ENCODE peak calls at places on chromosomes 13 and 19, in seven cellular contexts. X is sigmoid colon, F is H1, K is breast epithelium, E is HepG2, D is K562, G is transverse colon. L is an unnamed sample. For H3K9me3, the result is how much of the 10 kb centered on the place peaks cover.

GRCh38 chr13:29436291-29436690 is 159.2 kb downstream of the SLC7A1 start:
- DNase-seq in D (no peak), K (no peak), G (no peak), F (no peak), X (no peak), E (no peak), L (no peak)

GRCh38 chr19:19256072-19256969 is 16.8 kb downstream of the TM6SF2 start:
- DNase-seq in F (no peak), G (no peak), X (no peak), E (peak), K (no peak), D (no peak), L (no peak)

GRCh38 chr13:27533155-27533643 is 82.8 kb upstream of the MTIF3 start:
- DNase-seq in X (peak), F (peak), K (peak), G (peak), D (peak), E (peak), L (peak)

GRCh38 chr13:24692541-24692940 is 12.3 kb downstream of the ATP12A start:
- DNase-seq in F (no peak), D (no peak), G (no peak), K (no peak), X (no peak), E (no peak), L (no peak)

GRCh38 chr19:19866599-19867248 is 1.0 kb downstream of the ZNF253 start:
- DNase-seq in E (peak), D (peak), G (peak), F (peak), K (no peak), X (no peak), L (no peak)

GRCh38 chr13:25136872-25137623 is 35.0 kb downstream of the AMER2 start:
- DNase-seq in X (no peak), F (no peak), G (no peak), D (no peak), E (no peak), K (no peak), L (no peak)

GRCh38 chr13:102877285-102877684 is 31.5 kb downstream of the ERCC5 start:
- DNase-seq in D (no peak), G (no peak), K (no peak), E (peak), F (no peak), X (no peak), L (no peak)

GRCh38 chr19:30540671-30541210 is 168.6 kb downstream of the ZNF536 start:
- DNase-seq in G (no peak), F (no peak), K (no peak), X (no peak), E (no peak), D (no peak), L (no peak)

GRCh38 chr13:101728615-101729014 is 276.1 kb downstream of the ITGBL1 start:
- DNase-seq in E (no peak), X (no peak), G (no peak), D (no peak), K (no peak), F (no peak), L (no peak)

GRCh38 chr13:104318121-104318520 is 1251.9 kb upstream of the SLC10A2 start:
- DNase-seq in K (no peak), X (no peak), F (no peak), D (no peak), G (no peak), E (no peak), L (no peak)

GRCh38 chr13:83232626-83233025 is 649.6 kb downstream of the SLITRK1 start:
- DNase-seq in X (no peak), D (no peak), K (no peak), G (no peak), F (no peak), E (no peak), L (no peak)

GRCh38 chr19:23281663-23282276 is 31.6 kb upstream of the ZNF724 start:
- DNase-seq in K (no peak), F (no peak), E (peak), G (no peak), X (no peak), D (no peak), L (no peak)

GRCh38 chr13:32911506-32911905 is 104.7 kb upstream of the KL start:
- DNase-seq in F (peak), E (peak), X (no peak), G (no peak), K (no peak), D (no peak), L (no peak)

GRCh38 chr13:78786399-78786879 is 127.5 kb upstream of the OBI1 start:
- DNase-seq in K (no peak), F (no peak), E (no peak), X (no peak), D (no peak), G (no peak), L (no peak)

GRCh38 chr13:62356977-62357376 is 941.3 kb upstream of the PCDH20 start:
- DNase-seq in F (no peak), K (no peak), G (no peak), X (no peak), D (no peak), E (no peak), L (no peak)

GRCh38 chr13:110756268-110756667 is 42.8 kb downstream of the ING1 start:
- DNase-seq in E (no peak), D (no peak), X (no peak), K (no peak), G (no peak), F (peak), L (no peak)

GRCh38 chr13:81990652-81991051 is 1649.7 kb upstream of the SPRY2 start:
- DNase-seq in K (no peak), X (no peak), E (no peak), F (no peak), D (no peak), G (no peak), L (no peak)

GRCh38 chr19:11378319-11379189 is 4.1 kb downstream of the SWSAP1 start:
- DNase-seq in E (peak), X (no peak), D (peak), F (no peak), G (peak), K (no peak), L (peak)

GRCh38 chr13:81048026-81048461 is 707.1 kb upstream of the SPRY2 start:
- DNase-seq in G (no peak), K (no peak), D (no peak), F (no peak), E (no peak), X (no peak), L (no peak)

GRCh38 chr19:50912727-50913716 is 1.8 kb upstream of the KLK4 start:
- DNase-seq in F (no peak), D (peak), X (no peak), E (no peak), G (no peak), K (no peak), L (no peak)

GRCh38 chr13:113639661-113640262 is 18.2 kb downstream of the ATP4B start:
- DNase-seq in F (no peak), X (peak), K (peak), E (no peak), G (peak), D (no peak), L (peak)

GRCh38 chr13:78323848-78324247 is 279.5 kb downstream of the POU4F1 start:
- DNase-seq in E (no peak), X (no peak), F (no peak), D (no peak), G (no peak), K (no peak), L (no peak)

GRCh38 chr19:19602713-19603320 is 15.7 kb downstream of the PBX4 start:
- DNase-seq in E (no peak), D (no peak), F (no peak), G (no peak), X (no peak), K (no peak), L (no peak)

GRCh38 chr19:18992696-18993095 is 40.6 kb downstream of the SUGP2 start:
- DNase-seq in E (no peak), D (no peak), X (no peak), F (no peak), K (no peak), G (no peak), L (no peak)

GRCh38 chr13:111911754-111912452 is 155.0 kb upstream of the SOX1 start:
- DNase-seq in E (no peak), G (no peak), F (no peak), D (no peak), X (peak), K (peak), L (no peak)

GRCh38 chr19:2561895-2562294 is 86.0 kb downstream of the GADD45B start:
- DNase-seq in G (no peak), X (no peak), K (no peak), F (no peak), D (no peak), E (no peak), L (no peak)

GRCh38 chr13:60397693-60398437 is 845 bp downstream of the TDRD3 start:
- DNase-seq in X (peak), G (peak), E (peak), D (no peak), F (no peak), K (peak), L (peak)

GRCh38 chr13:40102854-40103253 is 447.4 kb downstream of the COG6 start:
- DNase-seq in E (peak), F (no peak), G (no peak), X (no peak), K (no peak), D (no peak), L (peak)

GRCh38 chr13:20840590-20840989 is 62.0 kb downstream of the XPO4 start:
- DNase-seq in X (no peak), G (no peak), K (no peak), D (no peak), E (no peak), F (no peak), L (no peak)

GRCh38 chr19:7251502-7251901 is 42.7 kb downstream of the INSR start:
- DNase-seq in F (no peak), D (no peak), X (no peak), K (no peak), G (no peak), E (no peak), L (no peak)

DNA sequence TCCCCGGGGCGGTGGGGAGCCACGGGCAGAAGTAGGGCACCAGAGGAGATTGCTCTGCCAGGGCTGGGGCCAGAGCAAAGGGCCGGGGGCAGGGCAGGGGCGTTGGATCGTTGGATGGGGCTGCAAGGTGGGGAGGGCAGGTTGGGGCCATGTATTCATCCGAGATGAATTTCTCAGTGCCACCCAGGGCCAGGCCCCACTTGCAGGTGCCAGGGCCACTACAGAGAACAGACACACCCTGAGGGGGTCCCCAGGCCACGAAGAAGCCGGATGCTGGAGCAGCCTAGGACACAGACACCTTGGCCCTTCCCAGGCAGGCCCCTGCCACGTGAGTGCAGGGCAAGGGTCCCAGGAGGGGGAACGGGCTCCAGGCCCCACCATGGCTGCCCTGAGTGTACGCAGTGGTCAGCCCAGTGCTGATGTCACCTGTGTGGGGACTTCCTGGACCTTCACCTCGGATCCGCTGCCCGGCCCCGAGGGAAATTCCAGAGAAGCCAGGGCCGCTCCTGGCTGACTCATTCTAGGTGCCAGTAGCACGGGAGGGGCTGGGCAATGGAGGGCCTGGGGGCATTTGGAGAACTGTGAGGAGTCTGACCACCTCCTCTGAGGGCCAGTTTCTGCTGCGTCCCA is 9.6 kb upstream of the SBNO2 start:
- DNase-seq in D (no peak), F (no peak), G (peak), E (peak), X (no peak), K (peak), L (peak)
- H3K27ac ChIP-seq in D (no peak), F (no peak), G (no peak), E (peak), X (no peak), K (peak), L (peak)

GRCh38 chr19:49853852-49854849 is 3.2 kb downstream of the PTOV1 start:
- DNase-seq in D (no peak), X (no peak), F (no peak), G (no peak), E (no peak), K (no peak), L (no peak)
- TF ChIP-seq POLR2AphosphoS5 in D (no peak), X (no peak), F (peak), G (no peak), E (no peak), K (no peak), L (no peak)

GRCh38 chr19:52115526-52116053 is 20.0 kb upstream of the ZNF841 start:
- DNase-seq in E (no peak), X (no peak), F (no peak), D (no peak), G (no peak), K (no peak), L (no peak)
- H3K9me3 ChIP-seq in E (half or more), X (half or more), F (half or more), D (half or more), G (half or more), K (half or more), L (half or more)

GRCh38 chr19:15782211-15782610 is 5.2 kb upstream of the OR10H5 start:
- DNase-seq in D (no peak), F (no peak), K (no peak), X (no peak), G (no peak), E (no peak), L (no peak)

GRCh38 chr19:15781659-15782058 is 5.8 kb upstream of the OR10H5 start:
- DNase-seq in D (no peak), F (no peak), K (no peak), E (no peak), X (no peak), G (no peak), L (no peak)

GRCh38 chr19:15776991-15777787 is 10.3 kb upstream of the OR10H5 start:
- DNase-seq in X (peak), D (no peak), E (no peak), F (no peak), G (no peak), K (no peak), L (no peak)

GRCh38 chr19:15779756-15780476 is 7.5 kb upstream of the OR10H5 start:
- DNase-seq in X (peak), E (peak), D (no peak), G (peak), K (peak), F (no peak), L (peak)

GRCh38 chr19:15780595-15781418 is 6.7 kb upstream of the OR10H5 start:
- DNase-seq in G (peak), K (peak), D (no peak), X (peak), F (no peak), E (no peak), L (no peak)
- H3K27ac ChIP-seq in G (peak), K (peak), D (no peak), X (peak), F (no peak), E (no peak), L (peak)

GRCh38 chr19:49340069-49340864 is 5.1 kb downstream of the CD37 start:
- DNase-seq in E (peak), K (peak), F (no peak), X (peak), G (peak), D (peak), L (peak)
- TF ChIP-seq POLR2AphosphoS5 in E (no peak), K (peak), F (peak), X (no peak), G (no peak), D (no peak), L (peak)

DNA sequence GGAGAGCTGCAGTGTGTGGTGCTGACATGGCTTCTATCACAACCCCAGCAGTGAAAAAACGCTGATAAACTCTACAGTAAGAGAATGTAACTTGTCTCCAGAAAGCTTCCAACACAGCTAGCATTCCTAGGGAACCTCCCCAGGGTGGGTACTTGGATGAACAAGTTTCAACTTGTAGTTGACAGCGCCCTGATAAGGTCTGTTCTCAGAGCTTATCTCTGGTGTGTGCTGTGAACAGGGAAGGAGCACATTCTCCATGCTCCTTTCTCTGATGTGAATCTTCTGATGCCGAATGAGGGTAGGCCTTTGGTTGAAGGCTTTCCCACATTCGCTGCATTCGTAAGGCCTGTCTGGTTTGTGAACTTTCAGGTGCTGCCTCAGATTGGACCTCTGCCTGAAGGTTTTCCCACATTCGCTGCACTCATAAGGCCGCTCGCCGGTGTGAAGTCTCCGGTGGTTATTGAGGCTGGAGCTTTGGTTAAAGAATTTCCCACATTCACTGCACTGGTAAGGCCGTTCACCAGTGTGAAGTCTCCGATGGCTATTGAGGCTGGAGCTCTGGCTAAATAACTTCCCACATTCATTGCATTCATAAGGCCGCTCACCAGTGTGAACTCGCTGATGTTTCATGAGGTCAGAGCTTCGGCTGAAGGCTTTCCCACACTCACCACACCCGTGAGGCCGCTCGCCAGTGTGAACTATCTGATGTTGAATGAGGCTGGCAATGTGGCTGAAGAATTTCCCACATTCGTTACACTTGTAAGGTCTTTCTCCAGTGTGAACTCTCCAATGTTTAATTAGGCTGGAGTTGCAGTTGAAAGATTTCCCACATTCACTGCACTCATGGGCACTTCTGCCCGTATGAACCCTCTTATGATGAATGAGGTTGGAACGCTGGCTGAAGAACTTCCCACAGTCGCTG is 5.9 kb downstream of the ZNF792 start:
- DNase-seq in E (no peak), G (no peak), K (no peak), F (no peak), X (no peak), D (no peak), L (no peak)
- H3K9me3 ChIP-seq in E (under half), G (half or more), K (half or more), F (under half), X (half or more), D (half or more), L (half or more)

GRCh38 chr19:46355991-46356669 is 9.2 kb downstream of the PPP5C start:
- DNase-seq in D (no peak), F (no peak), K (no peak), E (no peak), G (no peak), X (peak), L (no peak)
- H3K27ac ChIP-seq in D (peak), F (no peak), K (no peak), E (peak), G (no peak), X (no peak), L (no peak)

DNA sequence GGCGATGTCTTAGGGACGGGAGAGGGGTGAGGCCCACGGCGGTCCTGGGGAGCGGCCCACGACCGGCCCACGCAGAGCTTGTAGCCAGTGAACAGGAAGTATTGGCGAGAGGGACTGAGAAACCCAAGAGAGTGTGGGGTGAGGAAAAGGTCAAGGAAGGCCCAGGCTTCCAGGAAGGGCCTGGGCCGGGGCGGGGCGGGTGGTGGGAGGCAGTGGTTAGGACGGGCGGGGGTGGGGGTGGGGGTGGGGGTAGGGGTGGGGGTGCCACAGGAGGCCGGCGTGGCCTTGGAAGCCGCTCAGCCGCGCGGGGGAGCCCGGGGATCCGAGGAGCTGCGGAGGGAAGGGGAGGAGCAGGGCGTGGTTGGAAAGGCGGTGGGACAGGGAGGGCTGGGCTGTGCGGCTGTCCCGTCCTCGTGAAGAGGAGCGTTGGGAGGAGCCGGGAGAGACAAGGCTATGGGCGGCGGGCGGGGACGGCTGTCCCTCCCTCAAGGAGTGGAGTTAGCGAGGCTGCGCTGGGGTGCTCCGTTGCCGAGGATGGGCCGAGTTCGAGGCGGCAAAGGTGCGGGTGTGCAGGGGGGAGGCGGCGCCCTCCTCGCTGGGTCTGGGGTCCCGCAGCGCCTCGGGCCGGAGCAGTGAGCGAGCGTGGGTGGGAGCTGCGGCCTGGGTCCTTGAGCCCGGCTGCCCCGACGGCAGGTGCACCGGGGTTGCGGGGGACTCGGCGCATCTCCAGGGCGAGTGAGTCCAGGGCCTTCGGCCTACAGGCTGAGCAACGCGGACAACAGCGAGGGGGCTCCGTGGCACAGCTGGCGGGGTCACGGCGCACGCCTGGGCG is 254.4 kb upstream of the SGCG start:
- DNase-seq in F (peak), X (peak), D (peak), G (peak), K (peak), E (no peak), L (no peak)
- TF ChIP-seq POLR2AphosphoS5 in F (peak), X (peak), D (no peak), G (no peak), K (no peak), E (no peak), L (no peak)

GRCh38 chr13:91574756-91575155 is 176.3 kb downstream of the GPC5 start:
- DNase-seq in D (no peak), K (no peak), X (no peak), F (no peak), E (no peak), G (no peak), L (no peak)
- H3K9me3 ChIP-seq in D (under half), K (under half), X (under half), F (under half), E (under half), G (under half), L (under half)